ENCODE peak calls at places on chromosomes 4 and X, in four cellular contexts. N, M, A and O are unnamed samples.

GRCh38 chrX:16418650-16419049 is 231.3 kb upstream of the S100G start:
- DNase-seq in N (no peak), M (no peak), A (no peak), O (no peak)

GRCh38 chr4:40986375-40986774 is 228.0 kb downstream of the APBB2 start:
- DNase-seq in N (no peak), M (no peak), A (no peak), O (no peak)

GRCh38 chrX:50691820-50692219 is 122.2 kb downstream of the SHROOM4 start:
- DNase-seq in N (no peak), M (no peak), A (peak; percentile 49), O (no peak)

GRCh38 chr4:6087669-6088068 is 69.4 kb upstream of the C4orf50 start:
- DNase-seq in N (no peak), M (no peak), A (peak; percentile 73), O (no peak)

GRCh38 chr4:139279723-139280620 is at the start of gene MGARP:
- DNase-seq in N (peak; percentile 54), M (no peak), A (peak; percentile 66), O (no peak)

GRCh38 chrX:154495472-154495922 is 5.1 kb upstream of the SLC10A3 start:
- DNase-seq in N (no peak), M (no peak), A (no peak), O (no peak)

GRCh38 chr4:84967292-84967651 is 782 bp upstream of the WDFY3 start:
- DNase-seq in N (no peak), M (no peak), A (no peak), O (no peak)

GRCh38 chr4:23290656-23291055 is 597.9 kb downstream of the GBA3 start:
- DNase-seq in N (no peak), M (no peak), A (no peak), O (no peak)

GRCh38 chrX:154717824-154718223 is 33.1 kb downstream of the GAB3 start:
- DNase-seq in N (no peak), M (no peak), A (peak; percentile 7), O (no peak)

GRCh38 chr4:142414336-142414945 is 431.7 kb downstream of the INPP4B start:
- DNase-seq in N (no peak), M (no peak), A (no peak), O (no peak)

GRCh38 chr4:118369231-118369630 is 16.4 kb upstream of the PRSS12 start:
- DNase-seq in N (no peak), M (no peak), A (no peak), O (no peak)

GRCh38 chrX:39705299-39705698 is 392.5 kb downstream of the BCOR start:
- DNase-seq in N (peak; percentile 83), M (peak; percentile 41), A (no peak), O (peak; percentile 50)

GRCh38 chr4:113869743-113870375 is 108.3 kb upstream of the CAMK2D start:
- DNase-seq in N (no peak), M (peak; percentile 93), A (no peak), O (no peak)

GRCh38 chr4:139243448-139244365 is 36.3 kb downstream of the MGARP start:
- DNase-seq in N (no peak), M (peak; percentile 69), A (no peak), O (peak; percentile 97)

GRCh38 chr4:14130551-14130950 is 503.0 kb upstream of the BOD1L1 start:
- DNase-seq in N (no peak), M (no peak), A (no peak), O (peak; percentile 51)

GRCh38 chrX:44244008-44244407 is 99.5 kb downstream of the EFHC2 start:
- DNase-seq in N (no peak), M (no peak), A (peak; percentile 6), O (no peak)

GRCh38 chr4:48778431-48779094 is 1.5 kb downstream of the FRYL start:
- DNase-seq in N (no peak), M (no peak), A (peak; percentile 6), O (peak; percentile 26)

GRCh38 chr4:77927991-77928925 is 65.6 kb downstream of the MRPL1 start:
- DNase-seq in N (no peak), M (no peak), A (no peak), O (no peak)

DNA sequence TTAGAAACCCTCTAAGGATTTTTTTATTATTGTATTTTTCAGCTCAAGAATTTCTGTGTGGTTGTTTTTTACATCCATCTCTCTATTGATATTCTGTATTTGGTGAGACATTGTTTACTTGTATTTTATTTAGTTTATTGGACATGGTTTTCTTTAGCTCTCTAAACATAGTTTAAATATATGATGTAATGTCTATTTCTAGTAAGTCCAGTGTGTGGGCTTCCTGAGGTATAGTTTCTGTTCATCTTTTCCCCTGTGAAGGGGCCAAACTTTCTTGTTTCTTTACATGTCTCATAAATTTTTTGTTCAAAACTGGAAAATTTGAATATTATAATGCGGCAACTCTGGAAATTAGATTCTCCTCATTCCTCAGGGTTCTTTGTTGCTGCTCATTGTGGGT is 28.2 kb upstream of the ATRX start:
- DNase-seq in N (no peak), M (no peak), A (no peak), O (no peak)
- H3K4me3 ChIP-seq in N (no peak overlapping the region), M (no peak overlapping the region), A (no peak overlapping the region), O (no peak overlapping the region)

DNA sequence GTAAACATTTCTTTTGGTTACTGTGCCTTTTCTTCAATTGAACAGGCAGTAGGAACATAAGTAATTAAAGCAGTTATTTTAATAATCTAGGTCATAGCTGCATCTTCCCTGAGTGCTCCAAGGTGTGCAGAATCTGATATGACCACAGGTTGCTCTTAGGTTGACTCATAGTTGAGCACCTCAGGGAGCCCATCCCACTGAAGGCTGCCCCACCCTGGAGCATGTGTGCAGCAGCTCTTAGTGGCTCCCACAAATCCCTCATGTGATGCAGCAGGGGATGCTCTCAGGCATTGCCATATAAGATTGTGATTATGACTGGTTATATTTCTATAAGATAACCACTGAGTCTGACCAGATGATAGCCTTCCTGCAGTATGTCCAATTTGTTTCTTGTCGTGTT is 72.3 kb downstream of the ZNF518B start:
- DNase-seq in N (no peak), M (no peak), A (no peak), O (no peak)
- TF ChIP-seq CTCF in N (no peak), M (no peak), A (no peak), O (no peak)

DNA sequence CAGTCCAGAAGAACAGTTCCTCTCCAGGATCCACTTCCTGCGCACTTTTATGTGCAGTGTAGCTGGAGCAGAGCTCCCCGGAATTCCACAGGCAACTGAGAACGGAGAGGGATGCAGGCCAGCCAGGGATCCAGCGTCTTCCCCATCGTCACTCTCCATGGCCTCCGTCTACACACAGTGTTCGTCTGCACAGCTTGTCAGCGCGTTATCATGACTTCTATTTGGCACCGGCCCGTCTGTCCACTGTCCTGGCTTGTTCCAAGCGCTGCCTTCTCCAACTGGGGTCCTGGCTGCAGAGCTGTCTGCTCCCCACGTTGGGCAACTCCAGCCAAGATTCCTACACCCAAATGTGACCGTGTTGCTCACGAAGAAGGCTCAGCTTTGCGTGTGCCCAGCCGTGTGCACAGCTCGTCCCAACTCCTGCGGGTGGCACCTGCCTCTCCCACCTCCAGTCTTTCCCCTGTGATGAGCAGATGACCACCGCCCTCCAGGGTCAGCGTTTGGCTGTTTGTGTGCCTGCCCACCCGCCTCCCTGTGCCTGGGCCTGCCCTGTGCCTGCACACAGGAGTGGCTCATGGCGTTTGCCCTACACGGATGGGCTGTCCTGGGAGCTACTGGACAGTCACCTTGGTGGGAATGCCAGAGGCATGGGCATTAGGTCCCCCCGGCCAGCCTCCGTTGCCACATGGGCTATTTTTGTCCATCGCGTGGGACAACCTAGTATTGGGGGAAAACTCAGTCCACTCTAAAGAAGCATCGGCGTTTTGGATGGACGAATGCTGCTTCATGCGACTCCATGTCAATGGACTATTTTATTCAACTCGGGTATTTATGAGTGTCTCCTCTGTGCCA is 2.2 kb upstream of the CTBP1 start:
- DNase-seq in N (no peak), M (no peak), A (no peak), O (no peak)
- H3K4me3 ChIP-seq in N (no peak overlapping the region), M (no peak overlapping the region), A (no peak overlapping the region), O (no peak overlapping the region)

GRCh38 chrX:118022803-118023202 is 93.8 kb downstream of the KLHL13 start:
- DNase-seq in N (no peak), M (no peak), A (no peak), O (no peak)

GRCh38 chrX:118026631-118027030 is 90.0 kb downstream of the KLHL13 start:
- DNase-seq in N (no peak), M (no peak), A (no peak), O (no peak)

GRCh38 chrX:118024482-118024881 is 92.1 kb downstream of the KLHL13 start:
- DNase-seq in N (no peak), M (no peak), A (no peak), O (no peak)

DNA sequence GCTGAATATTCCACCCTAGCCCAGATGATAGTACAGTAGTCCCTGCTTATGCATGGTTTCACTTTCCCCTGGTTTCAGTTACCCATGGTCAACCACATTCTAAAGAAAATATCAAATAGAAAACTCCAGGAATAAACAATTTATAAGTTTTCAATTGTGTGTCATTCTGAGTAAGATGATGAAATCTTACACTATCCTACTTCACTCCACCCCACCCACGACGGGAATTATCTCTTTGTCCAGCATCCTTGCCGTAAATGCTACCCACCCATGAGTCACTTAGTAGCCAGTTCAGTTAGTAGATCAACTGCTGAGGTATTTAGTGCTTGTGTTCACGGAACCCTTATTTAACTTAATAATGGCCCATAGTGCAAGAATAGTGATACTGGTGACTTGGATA is 91.4 kb downstream of the KLHL13 start:
- DNase-seq in N (no peak), M (no peak), A (no peak), O (no peak)
- TF ChIP-seq CTCF in N (no peak), M (no peak), A (no peak), O (no peak)

GRCh38 chr4:87235020-87235671 is 14.7 kb upstream of the KLHL8 start:
- DNase-seq in N (no peak), M (no peak), A (no peak), O (no peak)
- H3K4me3 ChIP-seq in N (peak overlapping the region; percentile 39), M (peak overlapping the region; percentile 32), A (peak overlapping the region; percentile 63), O (peak overlapping the region; percentile 58)

GRCh38 chr4:1300466-1301455 is 11.1 kb downstream of the MAEA start:
- DNase-seq in N (peak; percentile 45), M (no peak), A (peak; percentile 10), O (no peak)
- TF ChIP-seq CTCF in N (no peak), M (no peak), A (no peak), O (no peak)

GRCh38 chr4:37246891-37247290 is 2.3 kb downstream of the NWD2 start:
- DNase-seq in N (no peak), M (no peak), A (no peak), O (no peak)
- H3K4me3 ChIP-seq in N (no peak overlapping the region), M (no peak overlapping the region), A (no peak overlapping the region), O (no peak overlapping the region)

GRCh38 chr4:184281231-184282139 is 63.8 kb upstream of the ENPP6 start:
- DNase-seq in N (no peak), M (no peak), A (no peak), O (no peak)

GRCh38 chr4:184282895-184283654 is 65.4 kb upstream of the ENPP6 start:
- DNase-seq in N (no peak), M (no peak), A (no peak), O (no peak)

GRCh38 chr4:184283659-184284335 is 66.1 kb upstream of the ENPP6 start:
- DNase-seq in N (no peak), M (no peak), A (no peak), O (no peak)

GRCh38 chr4:184280591-184281071 is 63.0 kb upstream of the ENPP6 start:
- DNase-seq in N (no peak), M (no peak), A (no peak), O (no peak)

GRCh38 chr4:184282251-184282713 is 64.6 kb upstream of the ENPP6 start:
- DNase-seq in N (no peak), M (no peak), A (no peak), O (no peak)
- TF ChIP-seq CTCF in N (no peak), M (no peak), A (no peak), O (no peak)